ENCODE peak calls at places on chromosomes 13 and 19, in six cellular contexts. W is lower lobe of right lung; M is right cardiac atrium; B is activated T-helper 17 cell treated with anti-CD3 and anti-CD28 coated beads, Interleukin-2, amount 50 U/mL, for 72 hours; X is activated CD8-positive, alpha-beta memory T cell treated with anti-CD3 and anti-CD28 coated beads, Interleukin-2, amount 10 ng/mL, durations not matched to agents 7 days and 5 days; R is activated T-cell treated with anti-CD3 and anti-CD28 coated beads, Interleukin-2, amount 50 U/mL, for 4 hours. C is an unnamed sample.

GRCh38 chr19:39820696-39821095 is 13.3 kb downstream of the DYRK1B start:
- ATAC-seq in W (no peak), M (no peak), B (no peak), X (no peak), R (no peak), C (no peak)

GRCh38 chr13:51154029-51154555 is 43.0 kb upstream of the C13orf42 start:
- ATAC-seq in W (no peak), M (peak; percentile 56), B (peak; percentile 77), X (peak; percentile 36), R (peak; percentile 44), C (no peak)

GRCh38 chr13:68851026-68851425 is 1256.6 kb upstream of the ATXN8OS start:
- ATAC-seq in W (peak; percentile 53), M (no peak), B (no peak), X (no peak), R (no peak), C (no peak)

GRCh38 chr19:11059511-11060358 is 29.5 kb upstream of the LDLR start:
- ATAC-seq in W (no peak), M (peak; percentile 10), B (no peak), X (no peak), R (no peak), C (no peak)

GRCh38 chr19:32688315-32688714 is 3.3 kb upstream of the NUDT19 start:
- ATAC-seq in W (no peak), M (no peak), B (no peak), X (no peak), R (no peak), C (no peak)

GRCh38 chr19:56507446-56508281 is at the start of gene ZNF471:
- ATAC-seq in W (peak; percentile 100), M (peak; percentile 100), B (peak; percentile 99), X (peak; percentile 99), R (peak; percentile 100), C (peak; percentile 99)

GRCh38 chr13:90171649-90172048 is 1175.8 kb upstream of the MIR17HG start:
- ATAC-seq in W (no peak), M (no peak), B (no peak), X (no peak), R (no peak), C (no peak)

GRCh38 chr13:73074101-73074500 is 15.3 kb downstream of the KLF5 start:
- ATAC-seq in W (peak; percentile 55), M (no peak), B (no peak), X (no peak), R (no peak), C (no peak)

GRCh38 chr19:43618921-43619261 is 538 bp downstream of the ZNF428 start:
- ATAC-seq in W (peak; percentile 67), M (peak; percentile 39), B (peak; percentile 35), X (peak; percentile 53), R (peak; percentile 51), C (peak; percentile 57)

GRCh38 chr19:679418-680286 is 3.5 kb downstream of the FSTL3 start:
- ATAC-seq in W (peak; percentile 5), M (peak; percentile 24), B (peak; percentile 9), X (peak; percentile 2), R (peak; percentile 11), C (peak; percentile 22)

GRCh38 chr19:8511573-8512101 is 2.3 kb downstream of the ZNF414 start:
- ATAC-seq in W (no peak), M (no peak), B (no peak), X (no peak), R (no peak), C (no peak)

GRCh38 chr19:10356431-10356830 is 17.0 kb upstream of the ICAM3 start:
- ATAC-seq in W (no peak), M (no peak), B (no peak), X (no peak), R (no peak), C (no peak)

GRCh38 chr13:31050486-31051400 is 111.0 kb downstream of the HSPH1 start:
- ATAC-seq in W (no peak), M (no peak), B (peak; percentile 34), X (no peak), R (peak; percentile 47), C (no peak)

GRCh38 chr13:26202365-26202972 is 19.6 kb downstream of the RNF6 start:
- ATAC-seq in W (no peak), M (peak; percentile 31), B (no peak), X (no peak), R (no peak), C (no peak)

GRCh38 chr19:50983625-50984292 is at the start of gene KLK7:
- ATAC-seq in W (no peak), M (no peak), B (no peak), X (no peak), R (no peak), C (no peak)

GRCh38 chr13:97212540-97213146 is 9.5 kb upstream of the MBNL2 start:
- ATAC-seq in W (peak; percentile 92), M (peak; percentile 67), B (peak; percentile 44), X (no peak), R (no peak), C (no peak)

GRCh38 chr13:48828962-48829405 is 146.7 kb upstream of the FNDC3A start:
- ATAC-seq in W (no peak), M (no peak), B (peak; percentile 77), X (peak; percentile 47), R (peak; percentile 84), C (peak; percentile 63)